ENCODE peak calls at places on chromosomes 4 and X, in nine cellular contexts. One of them, this sample, is unnamed.

GRCh38 chr4:159016527-159017137 is 86.2 kb upstream of the RAPGEF2 start:
- DNase-seq in NCI-H187 treated with DMSO at 0.1 percent for 48 hours: no peak
- DNase-seq in progenitor cell of endocrine pancreas: no peak
- DNase-seq in K562: peak
- DNase-seq in activated CD8-positive, alpha-beta memory T cell treated with anti-CD3 and anti-CD28 coated beads for 24 hours: no peak
- DNase-seq in posterior vena cava: no peak
- DNase-seq in globus pallidus: no peak
- DNase-seq in CD14-positive monocyte: no peak
- DNase-seq in ACHN: peak
- DNase-seq in this sample: no peak

GRCh38 chr4:85697864-85698263 is 222.9 kb downstream of the ARHGAP24 start:
- DNase-seq in NCI-H187 treated with DMSO at 0.1 percent for 48 hours: no peak
- DNase-seq in progenitor cell of endocrine pancreas: no peak
- DNase-seq in K562: no peak
- DNase-seq in activated CD8-positive, alpha-beta memory T cell treated with anti-CD3 and anti-CD28 coated beads for 24 hours: no peak
- DNase-seq in posterior vena cava: no peak
- DNase-seq in globus pallidus: no peak
- DNase-seq in CD14-positive monocyte: no peak
- DNase-seq in ACHN: no peak
- DNase-seq in this sample: no peak

GRCh38 chr4:73251384-73251783 is 7.2 kb downstream of the ANKRD17 start:
- DNase-seq in NCI-H187 treated with DMSO at 0.1 percent for 48 hours: no peak
- DNase-seq in progenitor cell of endocrine pancreas: no peak
- DNase-seq in K562: no peak
- DNase-seq in activated CD8-positive, alpha-beta memory T cell treated with anti-CD3 and anti-CD28 coated beads for 24 hours: no peak
- DNase-seq in posterior vena cava: no peak
- DNase-seq in globus pallidus: no peak
- DNase-seq in CD14-positive monocyte: no peak
- DNase-seq in ACHN: no peak
- DNase-seq in this sample: no peak

GRCh38 chr4:7638984-7639789 is 204.5 kb upstream of the PSAPL1 start:
- DNase-seq in NCI-H187 treated with DMSO at 0.1 percent for 48 hours: no peak
- DNase-seq in progenitor cell of endocrine pancreas: no peak
- DNase-seq in K562: no peak
- DNase-seq in activated CD8-positive, alpha-beta memory T cell treated with anti-CD3 and anti-CD28 coated beads for 24 hours: no peak
- DNase-seq in posterior vena cava: no peak
- DNase-seq in globus pallidus: no peak
- DNase-seq in CD14-positive monocyte: peak
- DNase-seq in ACHN: no peak
- DNase-seq in this sample: no peak

GRCh38 chr4:123452585-123452984 is 56.0 kb downstream of the SPRY1 start:
- DNase-seq in NCI-H187 treated with DMSO at 0.1 percent for 48 hours: no peak
- DNase-seq in progenitor cell of endocrine pancreas: no peak
- DNase-seq in K562: no peak
- DNase-seq in activated CD8-positive, alpha-beta memory T cell treated with anti-CD3 and anti-CD28 coated beads for 24 hours: no peak
- DNase-seq in posterior vena cava: peak
- DNase-seq in globus pallidus: peak
- DNase-seq in CD14-positive monocyte: peak
- DNase-seq in ACHN: peak
- DNase-seq in this sample: no peak

GRCh38 chr4:37322122-37322521 is 77.6 kb downstream of the NWD2 start:
- DNase-seq in NCI-H187 treated with DMSO at 0.1 percent for 48 hours: no peak
- DNase-seq in progenitor cell of endocrine pancreas: no peak
- DNase-seq in K562: no peak
- DNase-seq in activated CD8-positive, alpha-beta memory T cell treated with anti-CD3 and anti-CD28 coated beads for 24 hours: no peak
- DNase-seq in posterior vena cava: no peak
- DNase-seq in globus pallidus: no peak
- DNase-seq in CD14-positive monocyte: no peak
- DNase-seq in ACHN: no peak
- DNase-seq in this sample: no peak

GRCh38 chr4:154838155-154838554 is 57.1 kb downstream of the RBM46 start:
- DNase-seq in NCI-H187 treated with DMSO at 0.1 percent for 48 hours: no peak
- DNase-seq in progenitor cell of endocrine pancreas: no peak
- DNase-seq in K562: no peak
- DNase-seq in activated CD8-positive, alpha-beta memory T cell treated with anti-CD3 and anti-CD28 coated beads for 24 hours: no peak
- DNase-seq in posterior vena cava: no peak
- DNase-seq in globus pallidus: no peak
- DNase-seq in CD14-positive monocyte: no peak
- DNase-seq in ACHN: no peak
- DNase-seq in this sample: no peak

GRCh38 chrX:99078301-99078700 is 1331.8 kb downstream of the PCDH19 start:
- DNase-seq in NCI-H187 treated with DMSO at 0.1 percent for 48 hours: no peak
- DNase-seq in progenitor cell of endocrine pancreas: no peak
- DNase-seq in K562: no peak
- DNase-seq in activated CD8-positive, alpha-beta memory T cell treated with anti-CD3 and anti-CD28 coated beads for 24 hours: no peak
- DNase-seq in posterior vena cava: peak
- DNase-seq in globus pallidus: no peak
- DNase-seq in CD14-positive monocyte: no peak
- DNase-seq in ACHN: no peak
- DNase-seq in this sample: no peak

GRCh38 chr4:175784986-175785525 is 27.0 kb downstream of the GPM6A start:
- DNase-seq in NCI-H187 treated with DMSO at 0.1 percent for 48 hours: no peak
- DNase-seq in progenitor cell of endocrine pancreas: no peak
- DNase-seq in K562: no peak
- DNase-seq in activated CD8-positive, alpha-beta memory T cell treated with anti-CD3 and anti-CD28 coated beads for 24 hours: no peak
- DNase-seq in posterior vena cava: no peak
- DNase-seq in globus pallidus: no peak
- DNase-seq in CD14-positive monocyte: no peak
- DNase-seq in ACHN: no peak
- DNase-seq in this sample: no peak

GRCh38 chr4:136927172-136927571 is 605.1 kb downstream of the PCDH18 start:
- DNase-seq in NCI-H187 treated with DMSO at 0.1 percent for 48 hours: no peak
- DNase-seq in progenitor cell of endocrine pancreas: no peak
- DNase-seq in K562: no peak
- DNase-seq in activated CD8-positive, alpha-beta memory T cell treated with anti-CD3 and anti-CD28 coated beads for 24 hours: no peak
- DNase-seq in posterior vena cava: no peak
- DNase-seq in globus pallidus: no peak
- DNase-seq in CD14-positive monocyte: no peak
- DNase-seq in ACHN: peak
- DNase-seq in this sample: no peak

GRCh38 chr4:20462426-20463175 is 210.9 kb downstream of the SLIT2 start:
- DNase-seq in NCI-H187 treated with DMSO at 0.1 percent for 48 hours: no peak
- DNase-seq in progenitor cell of endocrine pancreas: no peak
- DNase-seq in K562: no peak
- DNase-seq in activated CD8-positive, alpha-beta memory T cell treated with anti-CD3 and anti-CD28 coated beads for 24 hours: no peak
- DNase-seq in posterior vena cava: no peak
- DNase-seq in globus pallidus: no peak
- DNase-seq in CD14-positive monocyte: no peak
- DNase-seq in ACHN: peak
- DNase-seq in this sample: no peak

GRCh38 chr4:15778742-15779231 is 659 bp downstream of the CD38 start:
- DNase-seq in NCI-H187 treated with DMSO at 0.1 percent for 48 hours: no peak
- DNase-seq in progenitor cell of endocrine pancreas: no peak
- DNase-seq in K562: no peak
- DNase-seq in activated CD8-positive, alpha-beta memory T cell treated with anti-CD3 and anti-CD28 coated beads for 24 hours: peak
- DNase-seq in posterior vena cava: peak
- DNase-seq in globus pallidus: peak
- DNase-seq in CD14-positive monocyte: no peak
- DNase-seq in ACHN: no peak
- DNase-seq in this sample: no peak

GRCh38 chrX:45445745-45446412 is 245.2 kb upstream of the DIPK2B start:
- DNase-seq in NCI-H187 treated with DMSO at 0.1 percent for 48 hours: no peak
- DNase-seq in progenitor cell of endocrine pancreas: no peak
- DNase-seq in K562: no peak
- DNase-seq in activated CD8-positive, alpha-beta memory T cell treated with anti-CD3 and anti-CD28 coated beads for 24 hours: no peak
- DNase-seq in posterior vena cava: no peak
- DNase-seq in globus pallidus: no peak
- DNase-seq in CD14-positive monocyte: no peak
- DNase-seq in ACHN: peak
- DNase-seq in this sample: no peak

GRCh38 chr4:70754990-70755688 is 33.4 kb downstream of the RUFY3 start:
- DNase-seq in NCI-H187 treated with DMSO at 0.1 percent for 48 hours: no peak
- DNase-seq in progenitor cell of endocrine pancreas: no peak
- DNase-seq in K562: no peak
- DNase-seq in activated CD8-positive, alpha-beta memory T cell treated with anti-CD3 and anti-CD28 coated beads for 24 hours: no peak
- DNase-seq in posterior vena cava: no peak
- DNase-seq in globus pallidus: no peak
- DNase-seq in CD14-positive monocyte: no peak
- DNase-seq in ACHN: no peak
- DNase-seq in this sample: no peak

GRCh38 chrX:121851033-121851432 is 803.6 kb downstream of the GLUD2 start:
- DNase-seq in NCI-H187 treated with DMSO at 0.1 percent for 48 hours: no peak
- DNase-seq in progenitor cell of endocrine pancreas: no peak
- DNase-seq in K562: peak
- DNase-seq in activated CD8-positive, alpha-beta memory T cell treated with anti-CD3 and anti-CD28 coated beads for 24 hours: no peak
- DNase-seq in posterior vena cava: no peak
- DNase-seq in globus pallidus: no peak
- DNase-seq in CD14-positive monocyte: no peak
- DNase-seq in ACHN: no peak
- DNase-seq in this sample: no peak

GRCh38 chr4:109760682-109761081 is 30.8 kb upstream of the PLA2G12A start:
- DNase-seq in NCI-H187 treated with DMSO at 0.1 percent for 48 hours: no peak
- DNase-seq in progenitor cell of endocrine pancreas: no peak
- DNase-seq in K562: no peak
- DNase-seq in activated CD8-positive, alpha-beta memory T cell treated with anti-CD3 and anti-CD28 coated beads for 24 hours: no peak
- DNase-seq in posterior vena cava: no peak
- DNase-seq in globus pallidus: no peak
- DNase-seq in CD14-positive monocyte: no peak
- DNase-seq in ACHN: no peak
- DNase-seq in this sample: no peak

GRCh38 chr4:184648220-184649025 is 824 bp downstream of the CASP3 start:
- DNase-seq in NCI-H187 treated with DMSO at 0.1 percent for 48 hours: no peak
- DNase-seq in progenitor cell of endocrine pancreas: peak
- DNase-seq in K562: peak
- DNase-seq in activated CD8-positive, alpha-beta memory T cell treated with anti-CD3 and anti-CD28 coated beads for 24 hours: peak
- DNase-seq in posterior vena cava: peak
- DNase-seq in globus pallidus: peak
- DNase-seq in CD14-positive monocyte: peak
- DNase-seq in ACHN: peak
- DNase-seq in this sample: no peak

GRCh38 chr4:52249583-52249982 is 198.5 kb downstream of the SPATA18 start:
- DNase-seq in NCI-H187 treated with DMSO at 0.1 percent for 48 hours: no peak
- DNase-seq in progenitor cell of endocrine pancreas: no peak
- DNase-seq in K562: no peak
- DNase-seq in activated CD8-positive, alpha-beta memory T cell treated with anti-CD3 and anti-CD28 coated beads for 24 hours: no peak
- DNase-seq in posterior vena cava: no peak
- DNase-seq in globus pallidus: no peak
- DNase-seq in CD14-positive monocyte: no peak
- DNase-seq in ACHN: no peak
- DNase-seq in this sample: no peak

GRCh38 chr4:150178161-150178560 is 99.9 kb downstream of the DCLK2 start:
- DNase-seq in NCI-H187 treated with DMSO at 0.1 percent for 48 hours: no peak
- DNase-seq in progenitor cell of endocrine pancreas: no peak
- DNase-seq in K562: no peak
- DNase-seq in activated CD8-positive, alpha-beta memory T cell treated with anti-CD3 and anti-CD28 coated beads for 24 hours: no peak
- DNase-seq in posterior vena cava: no peak
- DNase-seq in globus pallidus: no peak
- DNase-seq in CD14-positive monocyte: no peak
- DNase-seq in ACHN: no peak
- DNase-seq in this sample: no peak

GRCh38 chr4:140176735-140177134 is 22.8 kb upstream of the MAML3 start:
- DNase-seq in NCI-H187 treated with DMSO at 0.1 percent for 48 hours: no peak
- DNase-seq in progenitor cell of endocrine pancreas: no peak
- DNase-seq in K562: no peak
- DNase-seq in activated CD8-positive, alpha-beta memory T cell treated with anti-CD3 and anti-CD28 coated beads for 24 hours: no peak
- DNase-seq in posterior vena cava: no peak
- DNase-seq in globus pallidus: no peak
- DNase-seq in CD14-positive monocyte: no peak
- DNase-seq in ACHN: no peak
- DNase-seq in this sample: no peak

GRCh38 chrX:110743679-110744340 is 51.8 kb downstream of the CHRDL1 start:
- DNase-seq in NCI-H187 treated with DMSO at 0.1 percent for 48 hours: no peak
- DNase-seq in progenitor cell of endocrine pancreas: no peak
- DNase-seq in K562: no peak
- DNase-seq in activated CD8-positive, alpha-beta memory T cell treated with anti-CD3 and anti-CD28 coated beads for 24 hours: no peak
- DNase-seq in posterior vena cava: no peak
- DNase-seq in globus pallidus: peak
- DNase-seq in CD14-positive monocyte: no peak
- DNase-seq in ACHN: no peak
- DNase-seq in this sample: no peak

GRCh38 chrX:151962034-151962433 is 12.4 kb downstream of the GABRE start:
- DNase-seq in NCI-H187 treated with DMSO at 0.1 percent for 48 hours: no peak
- DNase-seq in progenitor cell of endocrine pancreas: no peak
- DNase-seq in K562: no peak
- DNase-seq in activated CD8-positive, alpha-beta memory T cell treated with anti-CD3 and anti-CD28 coated beads for 24 hours: no peak
- DNase-seq in posterior vena cava: no peak
- DNase-seq in globus pallidus: no peak
- DNase-seq in CD14-positive monocyte: no peak
- DNase-seq in ACHN: no peak
- DNase-seq in this sample: no peak

GRCh38 chrX:106928227-106928626 is 8.0 kb downstream of the CLDN2 start:
- DNase-seq in NCI-H187 treated with DMSO at 0.1 percent for 48 hours: no peak
- DNase-seq in progenitor cell of endocrine pancreas: no peak
- DNase-seq in K562: no peak
- DNase-seq in activated CD8-positive, alpha-beta memory T cell treated with anti-CD3 and anti-CD28 coated beads for 24 hours: no peak
- DNase-seq in posterior vena cava: no peak
- DNase-seq in globus pallidus: no peak
- DNase-seq in CD14-positive monocyte: no peak
- DNase-seq in ACHN: no peak
- DNase-seq in this sample: no peak

GRCh38 chr4:128913228-128913627 is 103.7 kb downstream of the JADE1 start:
- DNase-seq in NCI-H187 treated with DMSO at 0.1 percent for 48 hours: no peak
- DNase-seq in progenitor cell of endocrine pancreas: no peak
- DNase-seq in K562: no peak
- DNase-seq in activated CD8-positive, alpha-beta memory T cell treated with anti-CD3 and anti-CD28 coated beads for 24 hours: no peak
- DNase-seq in posterior vena cava: no peak
- DNase-seq in globus pallidus: peak
- DNase-seq in CD14-positive monocyte: no peak
- DNase-seq in ACHN: no peak
- DNase-seq in this sample: no peak

GRCh38 chrX:110944323-110944761 is 148.7 kb upstream of the CHRDL1 start:
- DNase-seq in NCI-H187 treated with DMSO at 0.1 percent for 48 hours: no peak
- DNase-seq in progenitor cell of endocrine pancreas: no peak
- DNase-seq in K562: no peak
- DNase-seq in activated CD8-positive, alpha-beta memory T cell treated with anti-CD3 and anti-CD28 coated beads for 24 hours: no peak
- DNase-seq in posterior vena cava: peak
- DNase-seq in globus pallidus: no peak
- DNase-seq in CD14-positive monocyte: no peak
- DNase-seq in ACHN: no peak
- DNase-seq in this sample: no peak

GRCh38 chr4:4880492-4880891 is 21.0 kb downstream of the MSX1 start:
- DNase-seq in NCI-H187 treated with DMSO at 0.1 percent for 48 hours: no peak
- DNase-seq in progenitor cell of endocrine pancreas: no peak
- DNase-seq in K562: no peak
- DNase-seq in activated CD8-positive, alpha-beta memory T cell treated with anti-CD3 and anti-CD28 coated beads for 24 hours: no peak
- DNase-seq in posterior vena cava: no peak
- DNase-seq in globus pallidus: no peak
- DNase-seq in CD14-positive monocyte: no peak
- DNase-seq in ACHN: no peak
- DNase-seq in this sample: no peak

GRCh38 chrX:65723706-65724105 is 56.3 kb downstream of the MSN start:
- DNase-seq in NCI-H187 treated with DMSO at 0.1 percent for 48 hours: no peak
- DNase-seq in progenitor cell of endocrine pancreas: no peak
- DNase-seq in K562: no peak
- DNase-seq in activated CD8-positive, alpha-beta memory T cell treated with anti-CD3 and anti-CD28 coated beads for 24 hours: no peak
- DNase-seq in posterior vena cava: no peak
- DNase-seq in globus pallidus: no peak
- DNase-seq in CD14-positive monocyte: no peak
- DNase-seq in ACHN: no peak
- DNase-seq in this sample: no peak

GRCh38 chr4:68342139-68342538 is 7.8 kb downstream of the YTHDC1 start:
- DNase-seq in NCI-H187 treated with DMSO at 0.1 percent for 48 hours: no peak
- DNase-seq in progenitor cell of endocrine pancreas: no peak
- DNase-seq in K562: peak
- DNase-seq in activated CD8-positive, alpha-beta memory T cell treated with anti-CD3 and anti-CD28 coated beads for 24 hours: no peak
- DNase-seq in posterior vena cava: no peak
- DNase-seq in globus pallidus: no peak
- DNase-seq in CD14-positive monocyte: no peak
- DNase-seq in ACHN: no peak
- DNase-seq in this sample: no peak

GRCh38 chrX:37815366-37815765 is 32.0 kb downstream of the DYNLT3 start:
- DNase-seq in NCI-H187 treated with DMSO at 0.1 percent for 48 hours: no peak
- DNase-seq in progenitor cell of endocrine pancreas: no peak
- DNase-seq in K562: no peak
- DNase-seq in activated CD8-positive, alpha-beta memory T cell treated with anti-CD3 and anti-CD28 coated beads for 24 hours: no peak
- DNase-seq in posterior vena cava: no peak
- DNase-seq in globus pallidus: no peak
- DNase-seq in CD14-positive monocyte: no peak
- DNase-seq in ACHN: no peak
- DNase-seq in this sample: no peak

GRCh38 chr4:113683143-113683542 is 78.4 kb downstream of the CAMK2D start:
- DNase-seq in NCI-H187 treated with DMSO at 0.1 percent for 48 hours: peak
- DNase-seq in progenitor cell of endocrine pancreas: no peak
- DNase-seq in K562: no peak
- DNase-seq in activated CD8-positive, alpha-beta memory T cell treated with anti-CD3 and anti-CD28 coated beads for 24 hours: peak
- DNase-seq in posterior vena cava: no peak
- DNase-seq in globus pallidus: no peak
- DNase-seq in CD14-positive monocyte: no peak
- DNase-seq in ACHN: no peak
- DNase-seq in this sample: peak

GRCh38 chr4:2833671-2834000 is 10.0 kb upstream of the ADD1 start:
- DNase-seq in NCI-H187 treated with DMSO at 0.1 percent for 48 hours: no peak
- DNase-seq in progenitor cell of endocrine pancreas: no peak
- DNase-seq in K562: no peak
- DNase-seq in activated CD8-positive, alpha-beta memory T cell treated with anti-CD3 and anti-CD28 coated beads for 24 hours: no peak
- DNase-seq in posterior vena cava: peak
- DNase-seq in globus pallidus: no peak
- DNase-seq in CD14-positive monocyte: peak
- DNase-seq in ACHN: no peak
- DNase-seq in this sample: no peak